ENCODE peak calls at places on chromosomes 2 and 18, in six cellular contexts. Q, A, Z, L, W and S are unnamed samples.

GRCh38 chr2:217903859-217904613 is 98.8 kb downstream of the TNS1 start:
- DNase-seq in Q (no peak), A (peak; percentile 89), Z (peak; percentile 92), L (peak; percentile 76), W (peak; percentile 40), S (peak; percentile 65)

GRCh38 chr2:119136093-119136492 is 22.5 kb downstream of the C1QL2 start:
- DNase-seq in Q (no peak), A (no peak), Z (no peak), L (no peak), W (no peak), S (no peak)

GRCh38 chr2:135689679-135690078 is 52.0 kb upstream of the UBXN4 start:
- DNase-seq in Q (no peak), A (no peak), Z (no peak), L (no peak), W (no peak), S (no peak)

GRCh38 chr18:24928479-24928878 is 423.5 kb downstream of the ZNF521 start:
- DNase-seq in Q (no peak), A (no peak), Z (no peak), L (no peak), W (no peak), S (no peak)

GRCh38 chr2:113203901-113204519 is 30.2 kb downstream of the PSD4 start:
- DNase-seq in Q (no peak), A (peak; percentile 76), Z (peak; percentile 63), L (peak; percentile 86), W (peak; percentile 50), S (peak; percentile 42)

GRCh38 chr2:102155131-102155702 is 12.7 kb downstream of the IL1R1 start:
- DNase-seq in Q (no peak), A (no peak), Z (no peak), L (no peak), W (no peak), S (no peak)

GRCh38 chr2:241854342-241855244 is 4.1 kb downstream of the PDCD1 start:
- DNase-seq in Q (no peak), A (peak; percentile 48), Z (peak; percentile 37), L (peak; percentile 62), W (peak; percentile 15), S (no peak)

GRCh38 chr2:24448811-24449210 is 42.2 kb upstream of the NCOA1 start:
- DNase-seq in Q (no peak), A (no peak), Z (no peak), L (no peak), W (no peak), S (no peak)

GRCh38 chr2:197871780-197872456 is 67.5 kb downstream of the PLCL1 start:
- DNase-seq in Q (no peak), A (no peak), Z (no peak), L (no peak), W (no peak), S (no peak)

GRCh38 chr2:18630101-18630500 is 40.7 kb upstream of the NT5C1B start:
- DNase-seq in Q (no peak), A (peak; percentile 63), Z (no peak), L (no peak), W (no peak), S (no peak)

GRCh38 chr2:224155371-224155770 is 116.3 kb upstream of the SERPINE2 start:
- DNase-seq in Q (no peak), A (no peak), Z (no peak), L (no peak), W (no peak), S (no peak)

GRCh38 chr2:98937906-98938305 is 1.9 kb upstream of the CRACDL start:
- DNase-seq in Q (no peak), A (no peak), Z (no peak), L (no peak), W (no peak), S (no peak)

GRCh38 chr2:96325884-96326255 is 753 bp downstream of the ITPRIPL1 start:
- DNase-seq in Q (no peak), A (no peak), Z (no peak), L (peak; percentile 37), W (no peak), S (no peak)

GRCh38 chr18:63686871-63687270 is 15.9 kb upstream of the SERPINB11 start:
- DNase-seq in Q (no peak), A (no peak), Z (no peak), L (no peak), W (no peak), S (no peak)

GRCh38 chr2:142332196-142332595 is 201.4 kb upstream of the LRP1B start:
- DNase-seq in Q (no peak), A (no peak), Z (no peak), L (no peak), W (no peak), S (no peak)

GRCh38 chr2:175153-175786 is 88.6 kb downstream of the SH3YL1 start:
- DNase-seq in Q (no peak), A (no peak), Z (no peak), L (no peak), W (no peak), S (no peak)

GRCh38 chr18:48902023-48902855 is 48.5 kb downstream of the SMAD7 start:
- DNase-seq in Q (peak; percentile 85), A (peak; percentile 98), Z (peak; percentile 92), L (peak; percentile 75), W (peak; percentile 84), S (peak; percentile 56)

GRCh38 chr2:127913808-127914457 is 28.2 kb upstream of the AMMECR1L start:
- DNase-seq in Q (no peak), A (no peak), Z (no peak), L (no peak), W (no peak), S (no peak)

GRCh38 chr2:132664096-132664495 is 5.9 kb downstream of the LYPD1 start:
- DNase-seq in Q (no peak), A (no peak), Z (no peak), L (no peak), W (no peak), S (no peak)

GRCh38 chr2:26901326-26902183 is 53.6 kb downstream of the DPYSL5 start:
- DNase-seq in Q (no peak), A (peak; percentile 7), Z (no peak), L (no peak), W (no peak), S (no peak)

GRCh38 chr2:45943231-45944044 is 292.0 kb downstream of the PRKCE start:
- DNase-seq in Q (no peak), A (no peak), Z (no peak), L (no peak), W (no peak), S (no peak)

GRCh38 chr2:105329197-105329554 is 359 bp downstream of the TGFBRAP1 start:
- DNase-seq in Q (peak; percentile 69), A (no peak), Z (no peak), L (no peak), W (no peak), S (no peak)

GRCh38 chr2:225103737-225104141 is 61.5 kb upstream of the DOCK10 start:
- DNase-seq in Q (no peak), A (peak; percentile 27), Z (no peak), L (no peak), W (no peak), S (no peak)

GRCh38 chr18:78865771-78866310 is 113.8 kb upstream of the SALL3 start:
- DNase-seq in Q (no peak), A (no peak), Z (no peak), L (no peak), W (no peak), S (no peak)
- H3K9me3 ChIP-seq in Q (no peaks in the 10 kb centered on the region), A (no peaks in the 10 kb centered on the region), Z (no peaks in the 10 kb centered on the region), L (no peaks in the 10 kb centered on the region), W (no peaks in the 10 kb centered on the region), S (no peaks in the 10 kb centered on the region)

GRCh38 chr2:89767581-89768435 is 1076.3 kb downstream of the RPIA start:
- DNase-seq in Q (peak; percentile 43), A (no peak), Z (peak; percentile 53), L (peak; percentile 8), W (no peak), S (no peak)

GRCh38 chr2:89763254-89763580 is 1071.7 kb downstream of the RPIA start:
- DNase-seq in Q (peak; percentile 52), A (no peak), Z (peak; percentile 15), L (peak; percentile 39), W (peak; percentile 50), S (no peak)

GRCh38 chr2:89763581-89764485 is 1072.4 kb downstream of the RPIA start:
- DNase-seq in Q (peak; percentile 54), A (no peak), Z (no peak), L (peak; percentile 12), W (peak; percentile 14), S (no peak)
- H3K9me3 ChIP-seq in Q (peaks cover 29% of the 10 kb centered on the region), A (no peaks in the 10 kb centered on the region), Z (peaks cover 13% of the 10 kb centered on the region), L (no peaks in the 10 kb centered on the region), W (no peaks in the 10 kb centered on the region), S (no peaks in the 10 kb centered on the region)

DNA sequence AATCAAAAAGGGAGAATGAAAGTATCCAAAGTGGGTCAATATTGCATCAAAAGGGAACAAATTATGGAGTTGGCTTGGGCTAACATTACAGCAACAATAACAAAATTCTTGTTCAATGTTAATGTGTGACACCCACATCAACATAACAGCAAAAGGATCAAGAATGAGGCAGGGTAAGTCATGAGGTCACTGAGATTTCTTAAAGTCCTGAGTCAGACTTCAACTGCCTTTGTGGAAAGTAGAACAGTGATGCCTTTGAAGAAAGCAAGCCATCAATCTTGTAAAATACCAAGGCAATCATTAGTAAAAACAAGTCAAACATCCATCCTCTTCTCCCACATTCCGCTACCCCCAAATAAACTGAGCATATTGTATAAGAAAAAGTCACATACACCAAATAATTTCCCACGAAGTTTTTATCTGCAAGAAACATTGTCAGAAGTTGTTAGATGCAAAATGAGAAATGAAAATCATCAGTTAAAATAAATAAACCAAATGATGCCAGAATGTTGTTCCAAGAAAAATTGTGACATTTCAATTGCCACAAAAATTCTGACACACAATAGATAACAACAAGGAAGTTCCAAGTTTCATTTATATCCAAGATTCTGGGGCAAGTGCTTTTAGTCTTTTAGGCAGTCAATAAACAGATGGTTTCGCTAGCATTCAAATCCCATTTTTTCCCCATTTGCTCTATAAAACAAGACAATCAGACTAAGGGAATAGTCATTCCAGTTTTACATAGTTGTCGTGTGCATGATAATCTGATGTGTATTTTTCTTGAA is 216.1 kb upstream of the SETBP1 start:
- DNase-seq in Q (no peak), A (no peak), Z (no peak), L (no peak), W (no peak), S (no peak)
- H3K9me3 ChIP-seq in Q (no peaks in the 10 kb centered on the region), A (no peaks in the 10 kb centered on the region), Z (no peaks in the 10 kb centered on the region), L (no peaks in the 10 kb centered on the region), W (no peaks in the 10 kb centered on the region), S (no peaks in the 10 kb centered on the region)

GRCh38 chr2:41500895-41501294 is 546.9 kb upstream of the PKDCC start:
- DNase-seq in Q (no peak), A (no peak), Z (no peak), L (no peak), W (no peak), S (no peak)

GRCh38 chr2:41496908-41497307 is 550.9 kb upstream of the PKDCC start:
- DNase-seq in Q (no peak), A (no peak), Z (no peak), L (no peak), W (peak; percentile 16), S (no peak)

GRCh38 chr2:41504532-41504931 is 543.3 kb upstream of the PKDCC start:
- DNase-seq in Q (no peak), A (no peak), Z (no peak), L (no peak), W (no peak), S (no peak)

GRCh38 chr2:41498791-41499190 is 549.0 kb upstream of the PKDCC start:
- DNase-seq in Q (no peak), A (peak; percentile 38), Z (no peak), L (no peak), W (no peak), S (no peak)

DNA sequence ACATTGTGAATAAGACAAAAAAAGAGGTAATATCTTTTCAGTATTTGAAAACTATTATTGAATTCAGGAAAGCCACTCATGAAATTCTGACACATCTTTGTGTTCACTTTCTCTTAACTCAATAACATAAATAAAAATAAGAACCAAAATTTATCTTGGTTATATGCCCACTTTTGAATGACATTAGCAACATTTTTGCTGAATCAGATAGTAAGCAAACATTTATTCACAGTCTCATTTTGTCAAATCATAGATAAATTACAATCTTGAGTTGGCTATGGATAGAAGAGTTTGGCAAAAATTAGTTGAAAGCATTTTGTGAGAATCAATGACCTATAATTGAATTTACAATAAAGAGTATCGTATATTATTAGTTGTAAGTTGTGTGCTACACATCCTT is 545.1 kb upstream of the PKDCC start:
- DNase-seq in Q (no peak), A (no peak), Z (no peak), L (no peak), W (no peak), S (no peak)
- H3K9me3 ChIP-seq in Q (peaks cover 46% of the 10 kb centered on the region), A (no peaks in the 10 kb centered on the region), Z (peaks cover 14% of the 10 kb centered on the region), L (peaks cover 5% of the 10 kb centered on the region), W (no peaks in the 10 kb centered on the region), S (no peaks in the 10 kb centered on the region)